ENCODE peak calls at places on chromosomes 16 and 17, in ten cellular contexts. I, C, G, P, F, X, L, N, S and B are unnamed samples.

GRCh38 chr17:50060951-50061712 is 5.2 kb downstream of the ITGA3 start:
- DNase-seq in I (no peak), C (no peak), F (no peak), G (no peak), X (peak), L (no peak), P (no peak), S (no peak), N (no peak), B (no peak)

GRCh38 chr16:56888806-56889205 is 23.8 kb downstream of the SLC12A3 start:
- DNase-seq in I (no peak), G (peak), X (no peak), P (peak), S (no peak), F (no peak), C (no peak), N (no peak), L (no peak), B (no peak)

GRCh38 chr17:22461460-22462145 is 769.3 kb downstream of the KCNJ18 start:
- DNase-seq in C (no peak), L (peak), S (no peak), X (no peak), N (no peak), G (no peak), P (no peak), I (no peak), F (no peak), B (no peak)

GRCh38 chr16:62967606-62968005 is 931.4 kb upstream of the CDH8 start:
- DNase-seq in X (no peak), P (no peak), L (no peak), F (no peak), N (no peak), G (no peak), I (no peak), C (no peak), S (no peak), B (no peak)

GRCh38 chr17:79561486-79562116 is 49.2 kb downstream of the RBFOX3 start:
- DNase-seq in S (no peak), F (no peak), L (no peak), N (no peak), G (no peak), X (no peak), C (no peak), I (no peak), P (no peak), B (no peak)

GRCh38 chr16:10566613-10567012 is 13.8 kb downstream of the EMP2 start:
- DNase-seq in X (no peak), C (no peak), I (no peak), G (no peak), S (no peak), F (no peak), N (no peak), L (no peak), P (no peak), B (no peak)

GRCh38 chr17:82400830-82401229 is 17.3 kb upstream of the HEXD start:
- DNase-seq in L (peak), I (no peak), C (peak), X (no peak), S (no peak), G (peak), P (peak), N (no peak), F (no peak), B (no peak)

GRCh38 chr16:3643095-3643730 is 11.3 kb upstream of the DNASE1 start:
- DNase-seq in C (no peak), N (no peak), F (no peak), I (no peak), X (no peak), S (no peak), L (no peak), P (no peak), G (no peak), B (no peak)

GRCh38 chr17:34081269-34081668 is 173.8 kb upstream of the CCL2 start:
- DNase-seq in I (no peak), S (peak), X (no peak), N (no peak), P (peak), F (no peak), C (no peak), G (no peak), L (no peak), B (peak)

GRCh38 chr17:9241371-9241712 is 220.0 kb downstream of the NTN1 start:
- DNase-seq in N (no peak), X (peak), S (no peak), F (peak), I (no peak), G (no peak), P (no peak), L (no peak), C (no peak), B (no peak)

GRCh38 chr17:21689604-21690003 is 2.7 kb upstream of the KCNJ18 start:
- DNase-seq in I (no peak), L (no peak), N (no peak), F (peak), C (no peak), X (peak), P (no peak), S (no peak), G (no peak), B (no peak)

GRCh38 chr17:40551091-40551873 is 14.0 kb downstream of the CCR7 start:
- DNase-seq in C (no peak), L (no peak), N (peak), S (no peak), F (peak), P (no peak), I (no peak), G (no peak), X (peak), B (peak)

GRCh38 chr17:27873746-27874145 is 19.4 kb downstream of the LYRM9 start:
- DNase-seq in S (no peak), X (no peak), I (peak), C (no peak), L (no peak), N (peak), P (no peak), F (no peak), G (no peak), B (no peak)

GRCh38 chr17:7632492-7632894 is 2.6 kb downstream of the SHBG start:
- DNase-seq in P (peak), N (no peak), F (no peak), S (no peak), L (no peak), I (no peak), G (peak), C (peak), X (peak), B (peak)